ENCODE peak calls at places on chromosomes 1 and 21, in seven cellular contexts. I is stimulated activated CD4-positive, alpha-beta T cell treated with anti-CD3 and anti-CD28 coated beads, Interleukin-1b, Interleukin-23, amount 100 ng/mL, for 24 hours; J is stimulated activated naive CD4-positive, alpha-beta T cell; K is NB4; X is T-helper 2 cell; P is substantia nigra; Z is AG08396. F is an unnamed sample.

GRCh38 chr1:208201241-208201640 is 42.9 kb downstream of the PLXNA2 start:
- DNase-seq in I (no peak), J (no peak), K (no peak), X (no peak), P (no peak), Z (peak), F (no peak)

GRCh38 chr1:77371396-77371795 is 89.6 kb downstream of the AK5 start:
- DNase-seq in I (no peak), J (no peak), K (no peak), X (no peak), P (no peak), Z (no peak), F (no peak)

GRCh38 chr1:236502972-236503639 is 20.7 kb upstream of the LGALS8 start:
- DNase-seq in I (no peak), J (no peak), K (peak), X (no peak), P (peak), Z (peak), F (peak)

GRCh38 chr1:86965012-86965826 is 50.8 kb downstream of the HS2ST1 start:
- DNase-seq in I (no peak), J (peak), K (peak), X (no peak), P (no peak), Z (peak), F (no peak)

GRCh38 chr1:232725303-232726047 is 79.7 kb upstream of the MAP10 start:
- DNase-seq in I (no peak), J (no peak), K (peak), X (no peak), P (no peak), Z (no peak), F (no peak)

GRCh38 chr1:18021242-18021641 is 86.4 kb upstream of the IGSF21 start:
- DNase-seq in I (no peak), J (no peak), K (no peak), X (no peak), P (no peak), Z (no peak), F (no peak)

GRCh38 chr1:86441997-86442396 is 18.0 kb downstream of the CLCA2 start:
- DNase-seq in I (no peak), J (no peak), K (no peak), X (no peak), P (no peak), Z (no peak), F (no peak)

GRCh38 chr1:154329551-154330131 is 4.3 kb downstream of the ATP8B2 start:
- DNase-seq in I (no peak), J (peak), K (no peak), X (no peak), P (no peak), Z (no peak), F (no peak)

GRCh38 chr1:202958544-202959275 is 598 bp upstream of the ADIPOR1 start:
- DNase-seq in I (no peak), J (no peak), K (peak), X (peak), P (no peak), Z (no peak), F (no peak)

GRCh38 chr1:6805004-6805416 is 19.8 kb downstream of the CAMTA1 start:
- DNase-seq in I (no peak), J (no peak), K (no peak), X (no peak), P (no peak), Z (no peak), F (no peak)

GRCh38 chr1:152884085-152884484 is 6.0 kb downstream of the SMCP start:
- DNase-seq in I (no peak), J (no peak), K (no peak), X (no peak), P (no peak), Z (no peak), F (no peak)

GRCh38 chr1:52145137-52145536 is 3.2 kb downstream of the ZFYVE9 start:
- DNase-seq in I (no peak), J (no peak), K (no peak), X (no peak), P (no peak), Z (no peak), F (no peak)

GRCh38 chr21:22711636-22712035 is 1713.4 kb downstream of the NCAM2 start:
- DNase-seq in I (no peak), J (no peak), K (no peak), X (no peak), P (no peak), Z (no peak), F (no peak)

F was measured in frontal cortex.